ENCODE peak calls at places on chromosomes 3 and 15, in four cellular contexts. D is cardiac fibroblast, Z is transverse colon, N is fibroblast of villous mesenchyme. R is an unnamed sample.

GRCh38 chr3:127443581-127444375 is 146.8 kb downstream of the TPRA1 start:
- DNase-seq in Z (no peak), D (no peak), N (no peak), R (no peak)

GRCh38 chr3:50226888-50227389 is 9.1 kb upstream of the GNAI2 start:
- DNase-seq in N (peak), D (peak), Z (peak), R (peak)

GRCh38 chr3:180420016-180420415 is 181.9 kb upstream of the TTC14 start:
- DNase-seq in D (no peak), N (no peak), Z (no peak), R (peak)

GRCh38 chr3:59268170-59268569 is 218.3 kb upstream of the CFAP20DC start:
- DNase-seq in D (peak), Z (no peak), N (no peak), R (peak)

GRCh38 chr3:52891164-52891563 is 6.2 kb downstream of the STIMATE start:
- DNase-seq in D (no peak), N (no peak), Z (no peak), R (no peak)

GRCh38 chr3:129441215-129441614 is 1.2 kb downstream of the IFT122 start:
- DNase-seq in Z (no peak), N (no peak), D (no peak), R (peak)

GRCh38 chr3:148992635-148993230 is 1.4 kb downstream of the GYG1 start:
- DNase-seq in D (no peak), N (no peak), Z (no peak), R (no peak)

GRCh38 chr3:192816274-192816853 is 89.0 kb upstream of the FGF12 start:
- DNase-seq in N (peak), Z (no peak), D (peak), R (peak)

GRCh38 chr15:87917480-87917879 is 339.1 kb downstream of the NTRK3 start:
- DNase-seq in Z (no peak), D (no peak), N (no peak), R (no peak)

GRCh38 chr3:16511561-16512434 is 1.7 kb downstream of the RFTN1 start:
- DNase-seq in N (peak), Z (peak), D (peak), R (peak)

GRCh38 chr3:17742092-17742836 is at the start of gene TBC1D5:
- DNase-seq in D (peak), N (no peak), Z (peak), R (peak)

GRCh38 chr3:17741621-17742091 is 775 bp downstream of the TBC1D5 start:
- DNase-seq in D (no peak), N (peak), Z (no peak), R (peak)

GRCh38 chr3:17742837-17743659 is 617 bp upstream of the TBC1D5 start:
- DNase-seq in D (no peak), Z (no peak), N (peak), R (no peak)

GRCh38 chr3:17738921-17739320 is 3.5 kb downstream of the TBC1D5 start:
- DNase-seq in Z (no peak), N (no peak), D (no peak), R (no peak)

DNA sequence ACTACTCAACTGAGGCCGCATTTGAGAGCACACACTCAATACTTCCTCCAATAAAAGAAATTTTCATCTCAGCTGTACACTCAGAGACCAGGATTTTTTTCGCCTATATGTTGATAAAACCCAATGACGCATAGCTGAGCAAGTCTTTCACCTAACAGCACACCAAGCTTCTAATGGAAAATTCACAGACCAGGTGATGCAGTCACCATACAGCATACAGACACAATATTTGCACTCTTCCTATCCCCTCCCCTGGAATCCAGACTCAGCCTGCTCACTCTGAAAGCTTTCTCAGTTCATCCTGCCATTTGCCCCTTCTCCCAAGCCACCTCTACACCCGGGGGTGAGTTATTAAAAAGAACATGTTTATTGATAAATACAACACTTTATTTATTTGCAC is 1.7 kb downstream of the TBC1D5 start:
- DNase-seq in Z (no peak), D (peak), N (peak), R (peak)
- H3K4me3 ChIP-seq in Z (peak), D (peak), N (peak), R (peak)

DNA sequence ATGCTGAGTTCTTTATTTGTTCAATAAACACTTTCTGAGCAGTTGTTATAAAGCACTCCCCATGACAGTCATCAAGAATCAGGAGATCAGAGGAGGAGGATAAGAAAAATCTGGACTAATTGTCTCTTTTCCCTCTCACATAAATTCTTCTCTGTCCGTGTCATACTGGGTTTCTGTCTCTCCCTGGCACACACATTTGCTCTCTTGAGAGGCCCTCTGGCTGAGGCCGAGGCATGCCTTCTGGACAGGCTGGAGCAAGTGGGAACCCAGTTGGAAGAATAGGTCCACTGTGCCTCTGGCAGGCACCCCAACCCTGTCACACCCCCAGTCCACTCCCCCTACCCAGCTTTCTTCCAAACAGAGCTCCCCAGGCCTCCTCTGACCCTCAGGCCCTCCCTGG is 315.8 kb downstream of the UACA start:
- DNase-seq in N (no peak), D (no peak), Z (no peak), R (no peak)
- H3K4me3 ChIP-seq in N (no peak), D (no peak), Z (no peak), R (no peak)

GRCh38 chr3:177105623-177106022 is 91.7 kb downstream of the TBL1XR1 start:
- DNase-seq in Z (no peak), N (no peak), D (no peak), R (no peak)
- H3K4me3 ChIP-seq in Z (no peak), N (no peak), D (no peak), R (no peak)

GRCh38 chr15:89399390-89400120 is 64.9 kb upstream of the POLG start:
- DNase-seq in D (no peak), Z (peak), N (peak), R (no peak)
- H3K4me3 ChIP-seq in D (peak), Z (peak), N (peak), R (no peak)

DNA sequence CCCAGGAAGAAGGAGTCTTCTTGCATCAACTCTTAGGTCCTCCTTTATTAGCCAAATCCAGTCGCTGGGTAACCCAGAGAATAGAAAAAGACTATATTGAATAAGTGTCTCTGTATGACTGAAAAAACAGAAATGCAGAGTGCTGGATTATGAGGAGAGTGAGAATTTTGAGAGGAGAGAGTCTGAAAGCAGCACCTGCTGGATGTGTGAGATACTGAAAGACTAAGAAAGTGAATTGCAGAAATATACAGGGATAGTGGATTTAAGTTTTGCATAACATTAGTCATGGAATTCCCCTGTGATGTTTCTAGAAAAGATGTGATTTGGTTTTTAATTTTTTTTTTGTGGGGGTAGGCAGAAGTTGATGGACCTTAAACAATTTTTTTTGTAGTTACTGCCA is 296.5 kb downstream of the MECOM start:
- DNase-seq in D (no peak), Z (no peak), N (no peak), R (no peak)
- H3K4me3 ChIP-seq in D (no peak), Z (no peak), N (no peak), R (no peak)

DNA sequence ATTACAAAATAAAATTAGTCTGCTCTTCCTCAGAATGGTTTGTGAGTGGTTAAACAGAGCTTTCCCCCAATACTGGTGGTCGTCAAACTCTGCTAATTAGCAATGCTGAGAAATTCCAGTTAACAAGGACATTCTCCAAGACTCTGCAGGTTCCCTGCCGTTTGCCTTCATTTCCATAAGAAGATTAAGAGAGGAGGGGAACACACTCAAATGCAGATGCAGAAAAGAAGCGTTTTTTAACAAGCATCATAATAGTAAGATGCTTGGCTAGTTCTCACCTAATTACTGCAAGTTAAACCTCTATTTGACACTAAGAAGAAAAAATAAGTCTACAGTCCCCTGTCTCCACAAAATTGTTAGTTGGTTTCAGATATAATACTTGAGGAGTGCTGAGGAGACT is 3.7 kb upstream of the SOX2 start:
- DNase-seq in D (no peak), Z (no peak), N (no peak), R (no peak)
- H3K4me3 ChIP-seq in D (no peak), Z (no peak), N (no peak), R (no peak)

GRCh38 chr15:59491062-59491461 is 53.1 kb downstream of the FAM81A start:
- DNase-seq in N (no peak), D (peak), Z (no peak), R (no peak)

DNA sequence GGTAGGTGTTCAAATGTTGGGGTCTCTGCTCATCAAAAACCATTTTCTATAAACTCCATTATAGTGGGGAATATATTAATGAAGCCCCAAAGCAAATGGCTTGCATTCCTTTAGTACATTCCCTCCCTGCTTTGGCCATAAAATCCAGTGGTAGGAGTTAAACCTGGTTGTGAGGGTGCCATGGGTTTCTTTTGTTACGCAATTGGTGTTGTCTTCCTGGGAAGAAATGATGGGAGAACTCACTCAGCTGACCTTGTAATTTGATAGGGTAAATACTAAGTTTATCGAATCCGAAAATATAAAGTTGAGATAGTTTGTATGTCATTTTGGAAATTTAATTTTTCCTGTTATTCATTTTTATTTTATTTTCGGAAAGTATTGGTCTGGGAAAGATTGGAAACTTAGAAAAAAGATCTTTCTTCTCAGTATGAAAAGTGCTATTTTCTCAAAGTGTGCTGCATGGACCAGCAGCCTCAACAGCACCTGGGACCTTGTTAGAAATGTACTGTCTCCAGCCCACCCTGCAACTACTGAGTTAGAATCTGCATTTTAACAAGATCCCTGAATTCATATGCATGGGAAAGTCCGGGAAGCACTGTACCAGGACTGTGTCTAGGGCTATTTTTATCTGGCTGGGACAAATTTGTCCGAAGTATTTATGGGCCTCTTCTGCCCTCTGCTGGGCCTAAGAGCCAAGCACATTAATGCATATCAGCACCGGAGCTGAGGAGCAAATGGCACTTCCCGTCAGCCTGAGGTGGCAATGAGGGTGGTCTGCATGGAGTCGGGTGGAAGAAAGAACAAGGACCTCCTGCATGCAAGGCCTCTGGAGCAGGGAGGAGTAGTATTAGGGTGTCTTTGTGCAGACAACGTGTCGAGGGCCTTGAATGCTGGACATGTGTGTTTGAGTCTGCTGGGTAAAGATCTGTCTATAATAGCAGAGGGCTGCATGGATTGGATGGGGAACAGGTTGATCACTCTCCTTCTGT is 54.7 kb downstream of the FAM81A start:
- DNase-seq in Z (peak), N (peak), D (peak), R (peak)
- H3K4me3 ChIP-seq in Z (no peak), N (no peak), D (no peak), R (no peak)

DNA sequence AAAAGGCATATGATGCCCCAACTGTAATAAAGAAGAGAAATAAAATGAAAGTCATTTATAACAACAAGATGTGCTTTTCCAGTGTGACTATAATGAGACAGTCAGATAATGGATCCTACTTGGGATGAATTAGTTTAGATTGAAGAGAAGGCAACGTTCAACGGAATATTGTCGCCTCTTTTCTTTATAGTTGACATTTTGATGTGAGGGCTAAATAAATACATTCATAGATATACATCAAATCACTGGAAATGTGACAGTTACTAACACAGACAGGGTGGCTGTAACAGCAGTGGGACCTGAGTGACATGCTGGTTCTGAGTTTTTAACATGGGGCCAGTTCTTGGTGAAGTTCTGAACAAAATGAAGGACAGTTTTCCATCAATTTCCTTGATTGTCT is 61.1 kb upstream of the ATP2B2 start:
- DNase-seq in D (no peak), Z (no peak), N (no peak), R (no peak)
- H3K4me3 ChIP-seq in D (no peak), Z (no peak), N (no peak), R (no peak)

DNA sequence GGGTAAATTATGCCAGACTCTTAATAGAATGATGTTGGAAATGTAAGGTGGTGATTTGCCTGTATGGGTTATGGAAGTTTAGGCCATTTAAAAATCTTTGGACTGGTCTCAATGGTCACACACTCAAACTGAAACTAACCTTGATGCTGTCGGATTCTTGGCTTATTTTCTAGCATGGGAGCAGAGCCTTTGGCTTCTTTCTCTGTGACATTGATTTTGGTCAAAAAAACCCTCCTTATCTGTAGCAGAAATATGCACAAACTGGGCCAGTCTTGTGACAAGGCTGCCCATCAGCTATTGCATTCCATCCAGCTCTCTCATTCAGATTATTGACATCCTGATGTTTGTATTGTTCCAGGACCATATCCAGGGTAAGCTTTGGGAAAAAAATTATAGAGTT is 35.9 kb downstream of the ARPP21 start:
- DNase-seq in D (peak), N (no peak), Z (no peak), R (no peak)
- H3K4me3 ChIP-seq in D (no peak), N (no peak), Z (no peak), R (no peak)

GRCh38 chr3:31356941-31357340 is 175.8 kb upstream of the STT3B start:
- DNase-seq in Z (no peak), D (peak), N (no peak), R (peak)

GRCh38 chr3:31361391-31362273 is 171.1 kb upstream of the STT3B start:
- DNase-seq in N (peak), Z (no peak), D (peak), R (peak)

GRCh38 chr3:31358473-31359075 is 174.2 kb upstream of the STT3B start:
- DNase-seq in N (no peak), D (no peak), Z (no peak), R (peak)

GRCh38 chr3:31354373-31354772 is 178.4 kb upstream of the STT3B start:
- DNase-seq in D (peak), N (no peak), Z (no peak), R (peak)

GRCh38 chr3:31357451-31357850 is 175.3 kb upstream of the STT3B start:
- DNase-seq in N (no peak), Z (no peak), D (no peak), R (no peak)
- H3K4me3 ChIP-seq in N (no peak), Z (no peak), D (no peak), R (no peak)